ENCODE peak calls at places on chromosomes 1 and 21, in four cellular contexts. V is progenitor cell of endocrine pancreas, Q is PC-3, K is lower leg skin. E is an unnamed sample.

GRCh38 chr1:41242645-41243171 is 602 bp upstream of the SCMH1 start:
- DNase-seq in K (no peak), V (no peak), Q (no peak), E (no peak)

GRCh38 chr1:228342627-228343210 is 63.9 kb downstream of the TRIM11 start:
- DNase-seq in K (no peak), V (no peak), Q (no peak), E (no peak)

GRCh38 chr1:92764116-92764515 is 20.8 kb downstream of the EVI5 start:
- DNase-seq in Q (no peak), V (no peak), K (no peak), E (no peak)

GRCh38 chr1:29688477-29689365 is 452.4 kb downstream of the PTPRU start:
- DNase-seq in K (no peak), Q (peak; percentile 58), V (no peak), E (no peak)

GRCh38 chr21:26888256-26888655 is 43.0 kb upstream of the ADAMTS1 start:
- DNase-seq in V (no peak), K (no peak), Q (no peak), E (no peak)

GRCh38 chr1:205374205-205375078 is 17.7 kb upstream of the KLHDC8A start:
- DNase-seq in V (no peak), Q (peak; percentile 91), K (no peak), E (no peak)

GRCh38 chr1:64471218-64471719 is 1.3 kb downstream of the CACHD1 start:
- DNase-seq in V (peak; percentile 37), K (peak; percentile 35), Q (no peak), E (peak; percentile 50)

GRCh38 chr1:25519624-25520023 is 23.8 kb upstream of the LDLRAP1 start:
- DNase-seq in K (no peak), Q (peak; percentile 30), V (no peak), E (no peak)

GRCh38 chr1:206094024-206094423 is 23.2 kb downstream of the AVPR1B start:
- DNase-seq in V (no peak), Q (no peak), K (no peak), E (no peak)

GRCh38 chr1:53644909-53645689 is 93.9 kb downstream of the GLIS1 start:
- DNase-seq in K (no peak), Q (no peak), V (no peak), E (no peak)

GRCh38 chr1:206535853-206536188 is 28.5 kb downstream of the RASSF5 start:
- DNase-seq in V (no peak), Q (no peak), K (no peak), E (no peak)

GRCh38 chr1:41480204-41481108 is 4.0 kb downstream of the EDN2 start:
- DNase-seq in Q (no peak), V (no peak), K (no peak), E (no peak)

GRCh38 chr21:26845750-26846035 is 484 bp upstream of the ADAMTS1 start:
- DNase-seq in Q (no peak), V (no peak), K (no peak), E (no peak)

GRCh38 chr1:117930173-117930447 is 571 bp downstream of the WDR3 start:
- DNase-seq in V (no peak), K (no peak), Q (no peak), E (peak; percentile 1)

GRCh38 chr1:35883681-35884155 is 709 bp downstream of the AGO1 start:
- DNase-seq in V (peak; percentile 68), K (peak; percentile 18), Q (peak; percentile 5), E (peak; percentile 37)

GRCh38 chr21:26939532-26940181 is 27.2 kb downstream of the ADAMTS5 start:
- DNase-seq in V (no peak), K (no peak), Q (peak; percentile 2), E (no peak)

GRCh38 chr21:45029968-45030636 is 44.3 kb upstream of the ADARB1 start:
- DNase-seq in V (no peak), K (no peak), Q (no peak), E (no peak)

GRCh38 chr1:223756002-223756775 is 43.9 kb downstream of the CAPN2 start:
- DNase-seq in V (no peak), K (no peak), Q (no peak), E (no peak)

GRCh38 chr1:207027921-207028320 is 4.6 kb downstream of the C1orf116 start:
- DNase-seq in Q (peak; percentile 40), K (no peak), V (no peak), E (no peak)

GRCh38 chr1:162753001-162753658 is 37.4 kb upstream of the HSD17B7 start:
- DNase-seq in K (no peak), Q (no peak), V (no peak), E (no peak)

GRCh38 chr1:105632342-105633196 is 1423.9 kb upstream of the PRMT6 start:
- DNase-seq in K (no peak), Q (no peak), V (peak; percentile 31), E (no peak)

GRCh38 chr1:147753084-147753483 is 7.3 kb downstream of the GJA5 start:
- DNase-seq in V (no peak), Q (no peak), K (no peak), E (no peak)

GRCh38 chr1:15950763-15951295 is 25.1 kb downstream of the ZBTB17 start:
- DNase-seq in Q (no peak), K (peak; percentile 63), V (no peak), E (no peak)

GRCh38 chr1:20494609-20495311 is 8.8 kb upstream of the CAMK2N1 start:
- DNase-seq in V (no peak), Q (peak; percentile 87), K (no peak), E (no peak)

GRCh38 chr1:231515748-231516147 is 12.7 kb upstream of the TSNAX start:
- DNase-seq in Q (no peak), K (no peak), V (no peak), E (no peak)

GRCh38 chr1:17441265-17441992 is 2.0 kb upstream of the RCC2 start:
- DNase-seq in Q (peak; percentile 78), K (no peak), V (no peak), E (no peak)

GRCh38 chr1:25520446-25521061 is 22.9 kb upstream of the LDLRAP1 start:
- DNase-seq in Q (peak; percentile 70), K (peak; percentile 58), V (no peak), E (peak; percentile 60)

GRCh38 chr21:16422702-16423101 is 692.9 kb downstream of the USP25 start:
- DNase-seq in V (no peak), K (no peak), Q (no peak), E (no peak)

GRCh38 chr21:46022551-46023107 is 41.1 kb downstream of the COL6A1 start:
- DNase-seq in Q (no peak), K (no peak), V (no peak), E (no peak)

GRCh38 chr21:45724345-45724961 is 80.9 kb downstream of the PCBP3 start:
- DNase-seq in V (no peak), K (no peak), Q (no peak), E (no peak)

GRCh38 chr1:34342334-34342733 is 165.6 kb downstream of the C1orf94 start:
- DNase-seq in K (no peak), V (no peak), Q (no peak), E (no peak)
- TF ChIP-seq CTCF in K (no peak), V (no peak), Q (no peak), E (no peak)

GRCh38 chr1:27356277-27356627 is 10.5 kb downstream of the MAP3K6 start:
- DNase-seq in Q (no peak), K (no peak), V (no peak), E (no peak)

GRCh38 chr1:27357281-27358037 is 9.3 kb downstream of the MAP3K6 start:
- DNase-seq in Q (peak; percentile 44), K (no peak), V (peak; percentile 65), E (peak; percentile 67)

GRCh38 chr1:27358038-27358927 is 8.5 kb downstream of the MAP3K6 start:
- DNase-seq in V (no peak), K (no peak), Q (no peak), E (no peak)

GRCh38 chr1:27355683-27356082 is 11.1 kb downstream of the MAP3K6 start:
- DNase-seq in K (no peak), V (no peak), Q (no peak), E (no peak)

DNA sequence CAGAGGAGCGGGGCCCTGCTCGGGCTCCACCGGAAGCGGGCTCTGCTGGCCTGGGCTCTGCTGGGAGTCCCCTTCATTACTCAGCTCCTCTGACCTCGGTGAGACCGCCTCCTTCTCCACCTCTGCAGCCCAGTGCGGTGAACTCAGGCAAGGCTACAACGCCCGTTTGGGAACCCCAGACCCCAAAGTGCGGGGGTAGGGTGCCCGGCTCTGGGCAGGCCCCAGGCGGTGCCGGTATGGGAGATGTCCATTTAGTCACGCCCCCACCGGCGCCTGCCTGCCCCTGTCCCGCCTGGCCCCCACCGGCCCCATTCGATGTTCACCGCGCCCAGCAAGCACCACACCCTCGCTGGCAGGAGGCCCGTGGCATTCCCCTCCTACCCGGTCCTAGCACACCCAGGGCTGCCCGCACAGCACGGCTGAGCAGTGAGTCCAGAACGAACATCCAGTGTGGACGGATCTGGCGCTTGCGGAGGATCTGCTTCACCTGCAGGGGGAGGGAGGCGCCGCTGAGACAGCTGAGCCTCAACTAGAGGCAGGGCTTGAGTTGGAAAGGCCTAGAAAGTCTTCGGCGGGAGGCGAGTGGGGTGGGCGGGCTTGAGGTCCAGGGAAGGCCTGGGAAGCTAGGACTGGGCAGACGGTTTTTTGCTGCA is 10.0 kb downstream of the MAP3K6 start:
- DNase-seq in Q (no peak), V (no peak), K (no peak), E (no peak)
- TF ChIP-seq CTCF in Q (no peak), V (no peak), K (no peak), E (no peak)

DNA sequence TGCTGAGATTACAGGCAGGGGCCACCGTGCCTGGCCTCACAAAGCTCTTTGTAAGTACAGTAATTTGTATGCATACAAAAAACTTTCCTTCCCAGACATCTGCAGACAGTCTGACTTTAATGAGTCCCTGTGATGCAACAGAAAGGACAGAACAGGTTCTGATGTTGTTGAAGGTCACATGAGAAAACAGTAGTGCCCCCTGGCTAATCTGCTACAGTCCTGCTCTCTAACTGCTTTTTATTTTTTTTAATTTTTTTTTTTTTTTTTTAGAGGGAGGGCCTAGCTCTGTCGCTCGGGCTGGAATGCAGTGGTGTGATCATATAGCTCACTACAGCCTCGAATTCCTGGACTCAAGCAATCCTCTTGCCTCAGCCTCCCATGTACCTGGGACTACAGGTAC is 36.7 kb downstream of the ACBD3 start:
- DNase-seq in K (no peak), Q (no peak), V (no peak), E (no peak)
- TF ChIP-seq CTCF in K (no peak), Q (peak; percentile 30), V (no peak), E (no peak)

DNA sequence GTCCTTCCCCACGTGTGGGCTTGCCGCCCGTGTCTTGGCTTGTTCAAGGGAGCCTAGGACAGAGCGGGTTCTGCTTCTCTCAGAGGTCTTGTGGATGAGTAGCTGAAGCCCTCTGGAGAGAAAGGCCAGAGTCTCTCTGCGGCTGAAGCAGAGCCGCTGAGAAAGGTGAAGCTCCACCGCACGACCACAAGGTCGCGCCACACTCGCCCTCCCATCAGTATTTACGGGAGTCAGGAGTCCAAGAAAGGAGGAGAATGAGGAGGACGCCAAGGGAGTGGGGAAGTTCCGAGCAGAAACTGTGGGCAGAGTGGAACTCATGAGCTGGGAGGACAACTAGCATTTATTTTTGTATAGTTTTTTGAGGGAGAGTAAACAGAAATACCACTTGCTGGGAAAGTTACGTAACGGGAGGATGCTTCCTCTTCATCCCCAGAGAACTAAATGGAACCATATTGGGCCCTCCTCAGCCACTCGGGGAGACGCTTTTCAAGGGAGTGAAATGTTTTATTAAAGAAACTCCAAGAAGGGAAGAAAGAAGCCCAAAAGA is 51.6 kb upstream of the HAO2 start:
- DNase-seq in V (no peak), Q (peak; percentile 21), K (no peak), E (no peak)
- TF ChIP-seq CTCF in V (peak; percentile 38), Q (peak; percentile 62), K (no peak), E (no peak)

GRCh38 chr1:79044974-79045650 is 38.6 kb upstream of the ADGRL4 start:
- DNase-seq in V (no peak), Q (no peak), K (no peak), E (no peak)
- TF ChIP-seq CTCF in V (no peak), Q (peak; percentile 32), K (no peak), E (no peak)

GRCh38 chr21:41678016-41678935 is 88.6 kb downstream of the RIPK4 start:
- DNase-seq in V (peak; percentile 32), K (peak; percentile 83), Q (peak; percentile 99), E (no peak)
- TF ChIP-seq CTCF in V (no peak), K (no peak), Q (no peak), E (no peak)